ENCODE peak calls at places on chromosomes 12 and 14, in five cellular contexts. W is A549, V is SJSA1, Y is left ventricle myocardium inferior, O is body of pancreas. N is an unnamed sample.

GRCh38 chr14:100332797-100333196 is 9.7 kb downstream of the SLC25A47 start:
- DNase-seq in W (no peak), V (no peak), Y (no peak), O (no peak), N (no peak)

GRCh38 chr12:107320929-107321618 is 227.7 kb upstream of the CRY1 start:
- DNase-seq in W (peak), V (no peak), Y (no peak), O (no peak), N (peak)

GRCh38 chr12:79877246-79877645 is 57.7 kb downstream of the PPP1R12A start:
- DNase-seq in W (no peak), V (no peak), Y (no peak), O (no peak), N (no peak)

GRCh38 chr12:61188801-61189595 is 1071.2 kb upstream of the USP15 start:
- DNase-seq in W (no peak), V (no peak), Y (no peak), O (no peak), N (no peak)

GRCh38 chr14:23009939-23010718 is at the start of gene C14orf93:
- DNase-seq in W (peak), V (peak), Y (peak), O (peak), N (peak)

GRCh38 chr14:74954232-74954946 is 1.0 kb downstream of the PGF start:
- DNase-seq in W (no peak), V (no peak), Y (no peak), O (peak), N (peak)

GRCh38 chr14:95389471-95390011 is 69.8 kb upstream of the CLMN start:
- DNase-seq in W (no peak), V (no peak), Y (peak), O (peak), N (peak)

GRCh38 chr12:94806617-94807016 is 156.3 kb upstream of the TMCC3 start:
- DNase-seq in W (no peak), V (no peak), Y (no peak), O (no peak), N (no peak)

GRCh38 chr14:45610303-45610702 is 357.3 kb upstream of the MIS18BP1 start:
- DNase-seq in W (peak), V (peak), Y (no peak), O (no peak), N (no peak)

GRCh38 chr12:31965090-31965489 is 5.9 kb downstream of the RESF1 start:
- DNase-seq in W (no peak), V (no peak), Y (no peak), O (no peak), N (no peak)

GRCh38 chr12:56143870-56144269 is 8.5 kb upstream of the MYL6B start:
- DNase-seq in W (no peak), V (no peak), Y (peak), O (no peak), N (peak)

GRCh38 chr12:124829008-124829707 is 34.5 kb downstream of the SCARB1 start:
- DNase-seq in W (peak), V (peak), Y (no peak), O (no peak), N (peak)

GRCh38 chr14:54606178-54606577 is 39.2 kb downstream of the SAMD4A start:
- DNase-seq in W (no peak), V (peak), Y (peak), O (no peak), N (no peak)

GRCh38 chr14:76376001-76376404 is at the start of gene ESRRB:
- DNase-seq in W (peak), V (no peak), Y (no peak), O (no peak), N (no peak)

GRCh38 chr14:105152794-105153241 is 15.8 kb downstream of the JAG2 start:
- DNase-seq in W (no peak), V (no peak), Y (peak), O (no peak), N (peak)

GRCh38 chr14:57139173-57139572 is 129.5 kb downstream of the EXOC5 start:
- DNase-seq in W (no peak), V (no peak), Y (no peak), O (no peak), N (no peak)

GRCh38 chr14:92780444-92780843 is 13.7 kb upstream of the GOLGA5 start:
- DNase-seq in W (peak), V (no peak), Y (no peak), O (no peak), N (peak)

GRCh38 chr14:92780865-92781264 is 13.2 kb upstream of the GOLGA5 start:
- DNase-seq in W (no peak), V (no peak), Y (no peak), O (no peak), N (no peak)

GRCh38 chr14:92786427-92786756 is 7.7 kb upstream of the GOLGA5 start:
- DNase-seq in W (no peak), V (no peak), Y (no peak), O (no peak), N (no peak)

GRCh38 chr14:92785601-92786426 is 8.3 kb upstream of the GOLGA5 start:
- DNase-seq in W (peak), V (peak), Y (peak), O (peak), N (peak)

DNA sequence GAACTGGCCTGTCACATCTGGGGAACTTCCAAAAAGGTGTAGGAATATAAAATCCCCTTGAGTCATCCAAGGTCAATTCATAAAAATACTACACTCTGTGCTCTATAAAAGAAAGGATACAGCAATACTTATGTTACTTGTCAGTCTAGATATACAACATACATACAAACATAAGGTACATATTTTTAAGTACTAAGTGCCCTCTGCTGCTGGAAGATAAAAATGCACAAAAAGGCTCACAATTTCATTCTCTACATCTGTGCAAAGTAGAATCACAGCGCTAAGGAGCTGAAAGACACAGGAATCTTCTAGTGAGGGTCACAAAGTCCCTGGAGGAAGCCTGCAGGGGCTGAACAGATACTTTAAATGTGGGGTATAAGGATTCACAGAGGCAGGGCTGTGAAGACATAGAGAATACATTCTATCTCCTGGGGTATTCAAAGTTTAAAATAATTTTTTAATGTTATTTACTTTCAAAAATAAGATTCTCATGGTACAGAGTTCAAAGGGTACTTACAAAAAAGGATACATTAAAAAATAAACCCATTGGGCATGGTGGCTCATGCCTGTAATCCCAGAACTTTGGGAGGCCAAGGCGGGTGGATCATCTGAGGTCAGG is 10.2 kb upstream of the GOLGA5 start:
- DNase-seq in W (peak), V (peak), Y (no peak), O (peak), N (peak)
- H3K27ac ChIP-seq in W (peak), V (no peak), Y (no peak), O (no peak), N (no peak)

GRCh38 chr12:47848853-47849252 is 29.1 kb upstream of the HDAC7 start:
- DNase-seq in W (no peak), V (no peak), Y (no peak), O (no peak), N (no peak)
- H3K27ac ChIP-seq in W (no peak), V (no peak), Y (no peak), O (no peak), N (no peak)

DNA sequence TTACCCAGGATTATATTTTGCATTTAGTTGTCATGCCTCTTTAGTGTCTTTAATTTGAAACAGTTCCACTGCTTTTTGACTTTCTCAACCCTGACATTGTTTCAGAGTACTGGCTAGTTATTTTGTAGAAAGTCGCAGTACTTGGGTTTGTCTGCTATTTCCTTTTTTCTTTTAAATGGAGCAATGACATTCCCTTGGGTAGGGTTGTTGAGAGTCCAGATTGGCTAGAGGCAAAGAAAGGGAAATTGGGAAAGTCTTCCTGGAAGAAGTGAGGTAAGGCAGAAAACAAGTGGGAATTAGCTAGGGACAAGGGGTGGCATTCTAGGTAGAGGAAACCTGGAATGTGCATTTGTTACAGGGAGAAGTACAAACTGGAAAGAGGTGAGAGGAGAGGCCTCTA is 245.9 kb downstream of the EMP1 start:
- DNase-seq in W (no peak), V (no peak), Y (no peak), O (no peak), N (no peak)
- H3K27ac ChIP-seq in W (no peak), V (no peak), Y (peak), O (no peak), N (no peak)

GRCh38 chr12:26271024-26271423 is 75.7 kb downstream of the SSPN start:
- DNase-seq in W (peak), V (no peak), Y (no peak), O (no peak), N (no peak)
- H3K27ac ChIP-seq in W (peak), V (peak), Y (no peak), O (peak), N (peak)

GRCh38 chr14:47297374-47297773 is 378.0 kb downstream of the MDGA2 start:
- DNase-seq in W (no peak), V (no peak), Y (no peak), O (no peak), N (no peak)

GRCh38 chr14:47300801-47301200 is 374.6 kb downstream of the MDGA2 start:
- DNase-seq in W (no peak), V (peak), Y (no peak), O (no peak), N (no peak)

GRCh38 chr14:47302121-47302520 is 373.3 kb downstream of the MDGA2 start:
- DNase-seq in W (no peak), V (no peak), Y (no peak), O (no peak), N (no peak)
- H3K27ac ChIP-seq in W (no peak), V (no peak), Y (no peak), O (no peak), N (no peak)

DNA sequence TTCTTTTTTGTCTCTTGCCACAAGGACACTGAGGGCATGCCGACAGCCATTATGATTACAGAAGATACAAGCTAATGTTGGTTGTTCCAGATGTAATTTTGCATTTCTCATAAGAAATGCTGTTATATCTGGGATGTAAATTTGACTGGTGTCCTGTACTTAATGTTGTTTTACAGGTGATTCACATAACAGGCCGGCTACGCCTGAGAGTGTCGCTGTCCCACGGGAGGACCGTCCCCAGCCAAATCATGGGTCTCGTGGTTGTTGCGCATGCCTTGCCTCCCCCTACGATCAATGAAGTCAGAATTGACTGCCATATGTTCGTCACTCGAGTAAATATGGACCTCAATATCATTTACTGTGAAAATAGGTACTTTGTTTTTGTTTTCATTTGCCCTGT is 176.7 kb downstream of the EGLN3 start:
- DNase-seq in W (no peak), V (no peak), Y (no peak), O (no peak), N (no peak)
- H3K27ac ChIP-seq in W (no peak), V (no peak), Y (no peak), O (no peak), N (no peak)

DNA sequence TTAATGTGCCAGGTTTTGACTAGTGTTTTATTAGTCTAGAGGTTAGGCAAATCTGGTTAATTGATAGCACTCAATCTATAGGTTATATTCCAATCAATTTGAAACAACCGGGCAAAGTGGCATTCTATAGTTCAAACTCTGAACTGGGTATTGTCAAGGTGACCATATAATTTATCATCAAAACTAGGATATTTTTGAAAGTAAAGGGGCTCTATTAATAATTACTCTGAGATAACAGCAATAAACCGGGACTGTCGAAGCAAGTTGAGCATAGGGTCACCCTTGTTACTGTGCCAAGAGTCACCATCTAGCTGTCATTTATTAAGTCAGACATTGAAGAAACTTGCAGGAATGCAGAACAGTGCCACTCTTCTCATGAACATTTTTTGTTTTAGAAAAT is 321.2 kb downstream of the RAD51B start:
- DNase-seq in W (peak), V (no peak), Y (no peak), O (no peak), N (no peak)
- H3K27ac ChIP-seq in W (peak), V (peak), Y (peak), O (peak), N (peak)

DNA sequence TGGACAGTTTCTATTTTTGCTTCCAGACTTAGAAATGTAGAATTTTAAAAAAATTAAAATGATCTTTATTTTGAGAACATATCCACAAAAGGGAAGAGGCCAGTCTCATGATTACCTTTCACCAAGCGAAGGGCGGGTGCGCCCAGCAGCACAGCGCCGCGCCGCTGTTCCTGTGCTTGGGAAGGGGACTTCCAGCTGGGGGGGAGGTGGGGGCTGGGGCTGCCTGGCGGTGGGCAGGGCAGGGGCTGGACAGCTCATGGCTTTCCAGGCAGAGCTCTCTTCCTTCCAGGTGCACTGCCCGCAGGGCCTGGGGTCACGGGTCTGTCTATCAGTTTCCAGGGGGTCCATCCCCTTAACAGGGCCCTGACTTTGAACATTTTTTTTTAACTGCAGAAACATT is 199.9 kb downstream of the TTC7B start:
- DNase-seq in W (no peak), V (no peak), Y (no peak), O (no peak), N (no peak)
- H3K27ac ChIP-seq in W (no peak), V (no peak), Y (peak), O (no peak), N (no peak)

DNA sequence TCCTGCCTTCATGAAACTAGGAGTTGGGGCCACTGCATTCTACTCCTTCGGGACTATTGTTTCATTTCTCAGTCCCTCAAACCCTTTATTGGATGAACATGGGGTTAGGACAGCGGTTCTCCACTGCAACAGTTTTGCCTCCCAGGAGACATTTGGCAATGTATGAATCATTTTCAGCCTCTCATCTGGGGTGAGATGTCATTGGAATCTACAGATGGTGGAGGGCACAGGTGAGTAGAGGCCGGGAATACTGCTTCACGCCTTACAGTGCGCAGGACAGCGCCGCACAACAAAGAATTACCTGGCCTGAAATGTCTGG is 649 bp upstream of the GNPNAT1 start:
- DNase-seq in W (no peak), V (no peak), Y (no peak), O (no peak), N (no peak)
- H3K27ac ChIP-seq in W (peak), V (peak), Y (peak), O (peak), N (peak)